ENCODE peak calls at places on chromosome 22, in five cellular contexts. H, E, N, G and W are unnamed samples.

GRCh38 chr22:46812786-46813185 is 50.3 kb downstream of the TBC1D22A start:
- DNase-seq in N (no peak), E (no peak), H (no peak), G (no peak), W (peak)

GRCh38 chr22:39173787-39174497 is 21.5 kb upstream of the CBX7 start:
- DNase-seq in E (no peak), H (no peak), G (no peak), N (no peak), W (no peak)

GRCh38 chr22:46367707-46368191 is 32.2 kb downstream of the TRMU start:
- DNase-seq in E (peak), H (peak), N (peak), G (peak), W (peak)

GRCh38 chr22:49872347-49872746 is 18.7 kb downstream of the ZBED4 start:
- DNase-seq in G (no peak), N (no peak), H (no peak), E (no peak), W (no peak)

GRCh38 chr22:39448205-39449054 is 8.4 kb upstream of the MGAT3 start:
- DNase-seq in G (no peak), E (no peak), H (no peak), N (no peak), W (no peak)

GRCh38 chr22:32205974-32206773 is 1.3 kb upstream of the RFPL2 start:
- DNase-seq in N (peak), G (peak), E (no peak), H (peak), W (peak)

GRCh38 chr22:50250555-50251471 is at the start of gene HDAC10:
- DNase-seq in N (peak), H (peak), E (peak), G (peak), W (peak)

GRCh38 chr22:17106785-17107546 is 14.2 kb downstream of the TMEM121B start:
- DNase-seq in G (no peak), N (no peak), E (no peak), H (no peak), W (no peak)

GRCh38 chr22:50271519-50271970 is 1.4 kb upstream of the MAPK11 start:
- DNase-seq in H (peak), E (no peak), N (peak), G (peak), W (peak)

GRCh38 chr22:35777335-35777975 is 59.8 kb downstream of the APOL5 start:
- DNase-seq in G (no peak), E (no peak), N (no peak), H (no peak), W (no peak)

GRCh38 chr22:46598224-46598623 is 22.0 kb upstream of the GRAMD4 start:
- DNase-seq in N (no peak), E (no peak), H (no peak), G (no peak), W (no peak)

GRCh38 chr22:35560824-35561223 is 20.2 kb downstream of the RASD2 start:
- DNase-seq in E (no peak), N (no peak), G (no peak), H (no peak), W (no peak)

GRCh38 chr22:49702068-49702397 is 125.6 kb downstream of the BRD1 start:
- DNase-seq in E (no peak), N (no peak), G (no peak), H (no peak), W (no peak)

GRCh38 chr22:46061431-46062231 is 84.7 kb upstream of the WNT7B start:
- DNase-seq in H (peak), E (peak), N (no peak), G (peak), W (no peak)

GRCh38 chr22:27755521-27756211 is 45.9 kb downstream of the MN1 start:
- DNase-seq in N (no peak), G (no peak), E (no peak), H (no peak), W (no peak)

GRCh38 chr22:27857441-27857840 is 55.9 kb upstream of the MN1 start:
- DNase-seq in N (no peak), E (peak), G (no peak), H (no peak), W (no peak)

GRCh38 chr22:49788492-49788891 is 39.2 kb downstream of the BRD1 start:
- DNase-seq in H (no peak), G (no peak), E (peak), N (no peak), W (no peak)

GRCh38 chr22:27726726-27727449 is 74.7 kb downstream of the MN1 start:
- DNase-seq in G (no peak), E (peak), N (no peak), H (no peak), W (no peak)

GRCh38 chr22:41367680-41368542 is 13.8 kb upstream of the TEF start:
- DNase-seq in G (no peak), N (no peak), E (no peak), H (no peak), W (no peak)

GRCh38 chr22:39725351-39726035 is 154.9 kb downstream of the CACNA1I start:
- DNase-seq in E (no peak), N (no peak), G (no peak), H (no peak), W (no peak)

GRCh38 chr22:36461665-36462474 is 19.6 kb downstream of the TXN2 start:
- DNase-seq in N (peak), G (no peak), H (no peak), E (peak), W (no peak)

DNA sequence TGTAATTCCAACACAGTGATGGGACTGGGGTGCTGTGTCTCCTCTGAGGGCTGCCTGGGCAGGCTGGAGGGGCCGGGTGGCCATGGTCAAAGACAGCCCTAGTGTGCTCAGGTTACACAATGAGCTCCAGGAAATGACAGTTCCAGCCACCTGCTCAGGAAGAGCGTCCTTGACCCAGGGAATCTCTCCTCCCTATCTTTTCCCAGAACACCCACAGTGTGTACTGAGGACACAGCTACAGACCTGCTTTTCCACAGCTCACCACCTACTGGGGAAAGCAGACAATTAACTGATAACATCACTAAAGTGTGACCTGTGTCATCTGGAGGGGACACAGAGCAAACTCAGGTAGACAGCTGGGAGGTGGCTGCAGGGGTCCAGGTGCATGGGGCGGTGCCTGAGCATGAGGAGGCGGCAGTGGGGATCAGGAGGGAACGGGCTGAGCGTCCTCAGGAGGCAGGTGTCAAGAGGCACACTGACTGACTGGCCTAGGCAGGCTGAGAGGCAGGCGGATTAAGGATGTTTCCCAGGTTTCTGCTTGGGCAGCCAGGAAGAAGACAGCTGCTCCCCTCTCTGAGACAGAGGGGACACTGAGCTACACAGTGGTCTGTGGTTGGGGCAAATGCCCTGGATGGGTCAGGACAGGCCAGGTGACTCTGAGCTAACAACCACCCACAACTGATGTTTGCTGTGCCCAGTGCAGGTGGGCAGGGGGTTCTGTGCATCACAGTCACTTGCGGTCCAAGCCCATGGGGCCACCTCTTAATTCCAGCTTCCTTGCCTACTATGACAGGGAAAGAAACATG is 56.1 kb downstream of the ARFGAP3 start:
- DNase-seq in E (no peak), N (no peak), G (no peak), H (no peak), W (no peak)
- TF ChIP-seq CTCF in E (no peak), N (no peak), G (no peak), H (no peak), W (no peak)

GRCh38 chr22:48570912-48571311 is 1256.8 kb downstream of the BRD1 start:
- DNase-seq in E (no peak), N (no peak), H (no peak), G (no peak), W (no peak)

GRCh38 chr22:48573766-48574165 is 1253.9 kb downstream of the BRD1 start:
- DNase-seq in G (no peak), H (no peak), N (no peak), E (no peak), W (no peak)

GRCh38 chr22:48575567-48576332 is 1251.9 kb downstream of the BRD1 start:
- DNase-seq in N (no peak), G (peak), H (no peak), E (peak), W (no peak)

GRCh38 chr22:48574776-48575566 is 1252.7 kb downstream of the BRD1 start:
- DNase-seq in N (peak), E (peak), H (peak), G (peak), W (peak)

GRCh38 chr22:48572951-48573350 is 1254.7 kb downstream of the BRD1 start:
- DNase-seq in H (no peak), G (no peak), E (no peak), N (no peak), W (no peak)
- TF ChIP-seq CTCF in H (no peak), G (no peak), E (no peak), N (no peak), W (no peak)

GRCh38 chr22:26642465-26643367 is 14.7 kb upstream of the MIAT start:
- DNase-seq in G (no peak), E (no peak), N (peak), H (peak), W (no peak)
- TF ChIP-seq CTCF in G (no peak), E (no peak), N (no peak), H (no peak), W (no peak)

GRCh38 chr22:26182723-26183122 is 13.5 kb downstream of the SEZ6L start:
- DNase-seq in N (no peak), G (peak), H (no peak), E (no peak), W (no peak)
- TF ChIP-seq CTCF in N (no peak), G (no peak), H (no peak), E (no peak), W (no peak)

DNA sequence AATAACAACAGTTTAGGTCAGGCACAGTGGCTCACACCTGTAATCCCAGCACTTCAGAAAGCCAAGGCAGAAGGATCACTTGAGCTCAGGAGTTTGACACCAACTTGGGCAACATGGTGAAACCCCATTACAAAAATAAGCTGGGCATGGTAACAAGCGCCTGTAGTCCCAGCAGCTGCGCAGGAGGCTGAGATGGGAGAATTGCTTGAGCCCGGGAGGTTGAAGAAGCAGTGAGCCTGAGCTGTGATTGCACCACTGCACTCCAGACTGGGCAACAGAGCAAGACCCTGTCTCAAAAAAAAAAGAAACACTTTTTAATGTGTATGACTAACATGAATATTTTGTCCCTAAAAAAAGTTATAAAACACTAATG is 24.5 kb upstream of the TFIP11 start:
- DNase-seq in H (no peak), G (no peak), N (no peak), E (no peak), W (no peak)
- TF ChIP-seq CTCF in H (no peak), G (no peak), N (no peak), E (no peak), W (no peak)

GRCh38 chr22:29727248-29727551 is 7.4 kb downstream of the CABP7 start:
- DNase-seq in H (peak), E (peak), N (peak), G (peak), W (peak)
- TF ChIP-seq CTCF in H (no peak), E (peak), N (no peak), G (peak), W (peak)

GRCh38 chr22:37591823-37592404 is 12.0 kb upstream of the LGALS2 start:
- DNase-seq in N (no peak), H (no peak), E (no peak), G (no peak), W (no peak)
- TF ChIP-seq CTCF in N (no peak), H (no peak), E (no peak), G (no peak), W (no peak)

GRCh38 chr22:19559324-19559811 is 35.2 kb upstream of the CLDN5 start:
- DNase-seq in N (no peak), G (no peak), E (no peak), H (peak), W (no peak)
- TF ChIP-seq CTCF in N (no peak), G (no peak), E (no peak), H (no peak), W (no peak)

DNA sequence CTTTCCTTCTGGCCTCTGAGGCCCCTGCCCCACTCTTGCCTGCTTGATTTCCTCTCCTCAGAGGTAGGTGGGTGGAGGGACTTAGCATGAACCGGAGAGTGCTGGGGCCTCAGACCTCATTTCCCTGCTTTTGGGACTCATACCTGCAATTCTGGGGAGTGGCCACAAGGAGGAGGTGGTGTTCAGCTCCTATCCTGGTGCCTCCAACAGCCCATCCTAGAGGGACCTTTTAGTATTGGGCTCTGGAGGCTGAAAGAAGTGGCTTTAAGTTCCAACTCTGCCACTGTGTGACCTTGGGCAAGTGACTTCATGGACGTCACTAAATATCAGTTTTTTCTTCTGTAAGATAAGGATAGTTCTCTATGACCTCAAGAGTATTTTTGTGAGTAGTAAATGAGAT is 98.6 kb downstream of the KIAA1671 start:
- DNase-seq in H (peak), G (peak), E (no peak), N (no peak), W (no peak)
- TF ChIP-seq CTCF in H (peak), G (peak), E (peak), N (peak), W (peak)

GRCh38 chr22:44728761-44729261 is 23.6 kb upstream of the ARHGAP8 start:
- DNase-seq in N (no peak), G (peak), H (no peak), E (peak), W (no peak)

GRCh38 chr22:44730490-44731356 is 21.7 kb upstream of the ARHGAP8 start:
- DNase-seq in H (no peak), G (peak), E (peak), N (no peak), W (no peak)

GRCh38 chr22:44727709-44728108 is 24.7 kb upstream of the ARHGAP8 start:
- DNase-seq in H (no peak), N (no peak), G (peak), E (peak), W (no peak)

GRCh38 chr22:44730034-44730433 is 22.3 kb upstream of the ARHGAP8 start:
- DNase-seq in G (no peak), H (no peak), E (peak), N (no peak), W (peak)

GRCh38 chr22:44729391-44730012 is 22.9 kb upstream of the ARHGAP8 start:
- DNase-seq in H (no peak), G (peak), N (no peak), E (peak), W (peak)
- TF ChIP-seq CTCF in H (no peak), G (no peak), N (no peak), E (peak), W (no peak)